ENCODE peak calls at places on chromosomes 3 and 15, in nine cellular contexts. Z, O, C, R, Y, F, D, H and L are unnamed samples.

GRCh38 chr15:101773496-101774100 is 29.7 kb upstream of the OR4F6 start:
- DNase-seq in Z (peak; percentile 69), O (no peak), C (no peak), R (no peak), Y (no peak), F (no peak), D (no peak), H (no peak), L (no peak)

GRCh38 chr15:34721802-34722795 is 32.7 kb downstream of the GJD2 start:
- DNase-seq in Z (no peak), O (peak; percentile 87), C (peak; percentile 40), R (no peak), Y (peak; percentile 75), F (peak; percentile 32), D (no peak), H (no peak), L (no peak)

GRCh38 chr3:23175361-23176073 is 27.6 kb upstream of the UBE2E2 start:
- DNase-seq in Z (no peak), O (no peak), C (no peak), R (peak; percentile 53), Y (no peak), F (no peak), D (no peak), H (no peak), L (no peak)

GRCh38 chr15:75836953-75837321 is 6.3 kb upstream of the UBE2Q2 start:
- DNase-seq in Z (no peak), O (no peak), C (peak; percentile 84), R (peak; percentile 54), Y (no peak), F (peak; percentile 80), D (peak; percentile 11), H (peak; percentile 53), L (no peak)

GRCh38 chr3:55402886-55403605 is 84.1 kb downstream of the WNT5A start:
- DNase-seq in Z (no peak), O (no peak), C (peak; percentile 66), R (peak; percentile 52), Y (no peak), F (peak; percentile 27), D (no peak), H (no peak), L (no peak)

GRCh38 chr15:74964794-74965193 is 8.2 kb upstream of the RPP25 start:
- DNase-seq in Z (no peak), O (no peak), C (peak; percentile 51), R (no peak), Y (no peak), F (peak; percentile 52), D (no peak), H (no peak), L (no peak)

GRCh38 chr15:90638241-90638691 is 78.9 kb upstream of the BLM start:
- DNase-seq in Z (no peak), O (peak; percentile 54), C (no peak), R (no peak), Y (no peak), F (no peak), D (no peak), H (peak; percentile 37), L (no peak)

GRCh38 chr3:155435821-155436220 is 142.3 kb upstream of the STRIT1 start:
- DNase-seq in Z (no peak), O (no peak), C (no peak), R (no peak), Y (no peak), F (no peak), D (no peak), H (no peak), L (no peak)

GRCh38 chr15:71145648-71146047 is 30.4 kb downstream of the THSD4 start:
- DNase-seq in Z (no peak), O (no peak), C (no peak), R (no peak), Y (no peak), F (no peak), D (no peak), H (no peak), L (no peak)

GRCh38 chr15:71139264-71139663 is 24.0 kb downstream of the THSD4 start:
- DNase-seq in Z (no peak), O (no peak), C (no peak), R (no peak), Y (no peak), F (no peak), D (no peak), H (no peak), L (no peak)

GRCh38 chr15:71141572-71141971 is 26.3 kb downstream of the THSD4 start:
- DNase-seq in Z (no peak), O (no peak), C (no peak), R (no peak), Y (no peak), F (no peak), D (no peak), H (no peak), L (no peak)

GRCh38 chr15:71143373-71144310 is 28.4 kb downstream of the THSD4 start:
- DNase-seq in Z (no peak), O (no peak), C (no peak), R (no peak), Y (no peak), F (no peak), D (no peak), H (no peak), L (no peak)

DNA sequence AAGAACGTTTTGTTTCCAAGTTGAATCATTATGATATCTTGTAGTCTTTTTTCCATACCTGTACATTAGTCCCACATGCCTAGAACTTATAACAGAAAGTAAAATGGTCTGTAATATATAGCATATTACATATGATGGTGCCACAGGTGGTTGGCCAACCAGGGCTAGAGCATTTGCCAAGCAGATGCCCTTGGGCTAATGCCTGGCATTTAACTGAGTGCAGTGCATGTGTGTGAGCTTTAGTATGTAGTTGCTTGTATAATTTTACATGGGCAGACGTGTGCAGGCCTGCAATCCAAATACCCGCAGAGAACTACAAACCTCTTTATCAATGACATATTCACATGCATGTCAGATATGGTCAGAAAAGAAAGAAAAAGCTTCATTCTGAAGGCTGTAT is 27.5 kb downstream of the THSD4 start:
- DNase-seq in Z (no peak), O (no peak), C (no peak), R (no peak), Y (no peak), F (no peak), D (no peak), H (no peak), L (no peak)
- H3K36me3 ChIP-seq in Z (no peaks in the 10 kb centered on the region), O (no peaks in the 10 kb centered on the region), C (peaks cover 8% of the 10 kb centered on the region), R (no peaks in the 10 kb centered on the region), Y (no peaks in the 10 kb centered on the region), F (no peaks in the 10 kb centered on the region), D (no peaks in the 10 kb centered on the region), H (no peaks in the 10 kb centered on the region), L (no peaks in the 10 kb centered on the region)

DNA sequence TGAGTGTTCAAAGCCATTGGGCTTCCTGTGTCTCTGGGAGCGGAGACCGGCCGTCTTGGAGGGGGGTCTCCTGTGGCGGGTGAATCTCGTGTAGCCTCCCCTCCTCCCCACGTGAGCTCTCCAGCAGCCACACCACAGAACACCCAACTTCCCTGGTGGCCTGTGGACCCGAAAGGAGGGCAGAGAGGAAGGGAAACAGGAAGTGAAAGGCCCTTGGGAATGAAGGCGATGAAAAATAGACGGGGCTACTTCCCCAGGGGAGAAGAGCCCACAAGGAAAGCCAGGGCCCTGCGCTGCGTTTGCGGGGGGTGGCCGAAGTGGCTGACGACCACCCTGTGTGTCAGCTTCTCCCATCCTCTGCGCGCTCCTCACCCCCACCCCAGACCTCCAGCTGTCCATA is 5.4 kb downstream of the ANKRD63 start:
- DNase-seq in Z (peak; percentile 80), O (no peak), C (no peak), R (no peak), Y (no peak), F (no peak), D (no peak), H (no peak), L (no peak)
- H3K36me3 ChIP-seq in Z (no peaks in the 10 kb centered on the region), O (no peaks in the 10 kb centered on the region), C (no peaks in the 10 kb centered on the region), R (no peaks in the 10 kb centered on the region), Y (no peaks in the 10 kb centered on the region), F (peaks cover 2% of the 10 kb centered on the region), D (no peaks in the 10 kb centered on the region), H (no peaks in the 10 kb centered on the region), L (no peaks in the 10 kb centered on the region)

GRCh38 chr3:86965180-86965579 is 25.8 kb downstream of the VGLL3 start:
- DNase-seq in Z (no peak), O (no peak), C (no peak), R (no peak), Y (no peak), F (no peak), D (no peak), H (no peak), L (no peak)

GRCh38 chr3:86961297-86961696 is 29.7 kb downstream of the VGLL3 start:
- DNase-seq in Z (no peak), O (no peak), C (peak; percentile 58), R (no peak), Y (no peak), F (peak; percentile 45), D (no peak), H (no peak), L (no peak)

GRCh38 chr3:86969500-86970189 is 21.3 kb downstream of the VGLL3 start:
- DNase-seq in Z (peak; percentile 84), O (no peak), C (peak; percentile 61), R (no peak), Y (no peak), F (peak; percentile 49), D (no peak), H (no peak), L (no peak)

GRCh38 chr3:86968224-86968932 is 22.6 kb downstream of the VGLL3 start:
- DNase-seq in Z (no peak), O (no peak), C (no peak), R (no peak), Y (no peak), F (no peak), D (no peak), H (no peak), L (no peak)

GRCh38 chr3:86967062-86967461 is 23.9 kb downstream of the VGLL3 start:
- DNase-seq in Z (no peak), O (no peak), C (no peak), R (no peak), Y (peak; percentile 11), F (no peak), D (no peak), H (no peak), L (no peak)
- H3K36me3 ChIP-seq in Z (no peaks in the 10 kb centered on the region), O (peaks cover 31% of the 10 kb centered on the region), C (peaks cover 35% of the 10 kb centered on the region), R (no peaks in the 10 kb centered on the region), Y (no peaks in the 10 kb centered on the region), F (peaks cover 5% of the 10 kb centered on the region), D (no peaks in the 10 kb centered on the region), H (no peaks in the 10 kb centered on the region), L (no peaks in the 10 kb centered on the region)

GRCh38 chr3:184198509-184198908 is 12.5 kb downstream of the ABCF3 start:
- DNase-seq in Z (no peak), O (no peak), C (no peak), R (no peak), Y (no peak), F (no peak), D (no peak), H (no peak), L (no peak)

GRCh38 chr3:184200825-184201224 is 14.8 kb downstream of the ABCF3 start:
- DNase-seq in Z (no peak), O (no peak), C (no peak), R (no peak), Y (no peak), F (no peak), D (no peak), H (no peak), L (no peak)

GRCh38 chr3:184192889-184193288 is 6.9 kb downstream of the ABCF3 start:
- DNase-seq in Z (no peak), O (no peak), C (no peak), R (no peak), Y (no peak), F (no peak), D (no peak), H (no peak), L (no peak)

GRCh38 chr3:184193991-184194539 is 8.1 kb downstream of the ABCF3 start:
- DNase-seq in Z (no peak), O (no peak), C (no peak), R (no peak), Y (no peak), F (no peak), D (no peak), H (no peak), L (no peak)

DNA sequence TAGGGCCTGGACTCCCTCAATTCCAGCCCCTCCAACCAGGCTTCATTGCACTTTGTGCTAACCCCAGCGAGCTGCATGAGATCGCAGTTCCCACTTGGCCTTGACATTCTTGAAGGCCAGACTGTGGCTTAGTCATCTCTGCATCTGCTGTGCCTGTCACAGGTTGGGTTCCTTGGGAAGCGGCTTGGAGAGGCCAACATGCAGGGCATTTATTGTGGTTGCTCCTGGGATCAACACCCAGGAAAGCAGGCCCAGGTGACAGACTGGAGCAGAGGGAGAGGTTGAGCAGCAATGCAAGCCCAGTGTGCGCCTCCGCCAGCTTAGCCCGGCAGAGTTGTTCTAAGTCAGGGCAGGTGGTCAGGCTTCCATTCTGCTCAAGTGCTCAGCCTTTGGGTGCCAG is 10.5 kb downstream of the ABCF3 start:
- DNase-seq in Z (no peak), O (peak; percentile 40), C (no peak), R (no peak), Y (no peak), F (no peak), D (no peak), H (no peak), L (no peak)
- H3K36me3 ChIP-seq in Z (peaks cover 29% of the 10 kb centered on the region), O (peaks cover 46% of the 10 kb centered on the region), C (peaks cover 32% of the 10 kb centered on the region), R (peaks cover 6% of the 10 kb centered on the region), Y (peaks cover 37% of the 10 kb centered on the region), F (peaks cover 48% of the 10 kb centered on the region), D (peaks cover 23% of the 10 kb centered on the region), H (peaks cover 52% of the 10 kb centered on the region), L (peaks cover 14% of the 10 kb centered on the region)